ENCODE peak calls at places on chromosomes 12 and 14, in eight cellular contexts. One of them, this sample, is unnamed.

GRCh38 chr14:32203928-32204357 is 874 bp upstream of the RNU6-8 start:
- DNase-seq in neural progenitor cell: peak
- DNase-seq in SK-N-SH: peak
- DNase-seq in HCT116: no peak
- DNase-seq in GM23248: no peak
- DNase-seq in MM.1S: no peak
- DNase-seq in OCI-LY7: no peak
- DNase-seq in PC-3: peak
- DNase-seq in this sample: no peak

GRCh38 chr14:105211758-105212089 is 30.6 kb upstream of the NUDT14 start:
- DNase-seq in neural progenitor cell: no peak
- DNase-seq in SK-N-SH: no peak
- DNase-seq in MM.1S: no peak
- DNase-seq in OCI-LY7: no peak
- DNase-seq in PC-3: no peak
- DNase-seq in GM23248: no peak
- DNase-seq in HCT116: no peak
- DNase-seq in this sample: no peak

GRCh38 chr12:116595186-116595585 is 36.0 kb downstream of the MAP1LC3B2 start:
- DNase-seq in HCT116: no peak
- DNase-seq in PC-3: no peak
- DNase-seq in SK-N-SH: no peak
- DNase-seq in GM23248: peak
- DNase-seq in OCI-LY7: no peak
- DNase-seq in MM.1S: no peak
- DNase-seq in neural progenitor cell: no peak
- DNase-seq in this sample: no peak

GRCh38 chr12:27463826-27464554 is 17.5 kb downstream of the SMCO2 start:
- DNase-seq in PC-3: no peak
- DNase-seq in OCI-LY7: no peak
- DNase-seq in HCT116: no peak
- DNase-seq in GM23248: peak
- DNase-seq in neural progenitor cell: no peak
- DNase-seq in SK-N-SH: no peak
- DNase-seq in MM.1S: no peak
- DNase-seq in this sample: no peak

GRCh38 chr12:120583478-120584030 is 2.4 kb upstream of the POP5 start:
- DNase-seq in HCT116: peak
- DNase-seq in SK-N-SH: peak
- DNase-seq in MM.1S: peak
- DNase-seq in PC-3: peak
- DNase-seq in GM23248: peak
- DNase-seq in OCI-LY7: peak
- DNase-seq in neural progenitor cell: peak
- DNase-seq in this sample: peak

GRCh38 chr14:40870252-40870651 is 736.4 kb upstream of the LRFN5 start:
- DNase-seq in SK-N-SH: no peak
- DNase-seq in MM.1S: no peak
- DNase-seq in PC-3: peak
- DNase-seq in HCT116: no peak
- DNase-seq in GM23248: no peak
- DNase-seq in OCI-LY7: no peak
- DNase-seq in neural progenitor cell: no peak
- DNase-seq in this sample: no peak

GRCh38 chr12:131418884-131419283 is 292.0 kb upstream of the SFSWAP start:
- DNase-seq in SK-N-SH: no peak
- DNase-seq in neural progenitor cell: no peak
- DNase-seq in PC-3: no peak
- DNase-seq in GM23248: no peak
- DNase-seq in HCT116: no peak
- DNase-seq in OCI-LY7: no peak
- DNase-seq in MM.1S: no peak
- DNase-seq in this sample: no peak

GRCh38 chr14:60734465-60735242 is at the start of gene MNAT1:
- DNase-seq in HCT116: peak
- DNase-seq in PC-3: peak
- DNase-seq in neural progenitor cell: peak
- DNase-seq in GM23248: peak
- DNase-seq in OCI-LY7: peak
- DNase-seq in MM.1S: peak
- DNase-seq in SK-N-SH: peak
- DNase-seq in this sample: peak

DNA sequence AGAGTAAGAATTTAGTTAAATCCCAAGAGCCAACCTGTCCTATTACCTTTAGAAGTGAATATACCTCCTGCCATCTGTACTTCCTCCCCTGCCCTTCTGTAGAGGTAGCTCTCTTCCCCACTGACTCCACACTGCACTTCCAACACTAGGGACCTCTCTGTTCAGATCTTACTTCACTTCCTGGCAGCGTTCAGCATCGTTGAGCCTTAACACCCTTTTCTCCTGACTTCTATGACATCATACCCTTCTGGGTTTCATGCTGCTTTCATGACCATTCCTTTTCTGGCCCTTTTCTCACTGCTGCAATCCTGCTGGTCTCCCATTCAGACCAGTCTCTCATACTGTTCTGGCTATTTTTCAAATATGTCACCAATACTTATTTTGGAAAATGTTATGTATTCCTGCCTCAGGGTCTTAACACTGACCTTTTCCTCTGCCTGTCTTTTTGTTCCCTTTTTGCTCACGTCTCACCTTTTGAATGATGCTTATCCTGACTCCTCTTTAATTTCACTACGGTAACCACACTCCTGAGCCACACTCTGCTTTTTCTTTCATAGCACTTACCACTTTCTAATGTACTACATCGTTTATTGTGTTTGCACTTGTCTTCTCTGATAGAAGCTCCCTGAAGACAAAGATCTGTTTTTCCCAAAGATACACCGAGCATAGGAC is 67.6 kb downstream of the PLEKHA5 start:
- DNase-seq in HCT116: no peak
- DNase-seq in MM.1S: no peak
- DNase-seq in OCI-LY7: no peak
- DNase-seq in neural progenitor cell: no peak
- DNase-seq in SK-N-SH: no peak
- DNase-seq in GM23248: no peak
- DNase-seq in PC-3: no peak
- DNase-seq in this sample: no peak
- TF ChIP-seq EZH2phosphoT487 in HCT116: no peak
- TF ChIP-seq EZH2phosphoT487 in MM.1S: no peak
- TF ChIP-seq EZH2phosphoT487 in OCI-LY7: no peak
- TF ChIP-seq EZH2phosphoT487 in neural progenitor cell: no peak
- TF ChIP-seq EZH2phosphoT487 in SK-N-SH: no peak
- TF ChIP-seq EZH2phosphoT487 in GM23248: no peak
- TF ChIP-seq EZH2phosphoT487 in PC-3: no peak
- TF ChIP-seq EZH2phosphoT487 in this sample: no peak

GRCh38 chr14:84482256-84483071 is 1047.5 kb upstream of the FLRT2 start:
- DNase-seq in neural progenitor cell: peak
- DNase-seq in SK-N-SH: no peak
- DNase-seq in OCI-LY7: no peak
- DNase-seq in PC-3: peak
- DNase-seq in MM.1S: no peak
- DNase-seq in GM23248: peak
- DNase-seq in HCT116: no peak
- DNase-seq in this sample: no peak
- TF ChIP-seq EZH2phosphoT487 in neural progenitor cell: no peak
- TF ChIP-seq EZH2phosphoT487 in SK-N-SH: no peak
- TF ChIP-seq EZH2phosphoT487 in OCI-LY7: no peak
- TF ChIP-seq EZH2phosphoT487 in PC-3: no peak
- TF ChIP-seq EZH2phosphoT487 in MM.1S: no peak
- TF ChIP-seq EZH2phosphoT487 in GM23248: no peak
- TF ChIP-seq EZH2phosphoT487 in HCT116: no peak
- TF ChIP-seq EZH2phosphoT487 in this sample: no peak

DNA sequence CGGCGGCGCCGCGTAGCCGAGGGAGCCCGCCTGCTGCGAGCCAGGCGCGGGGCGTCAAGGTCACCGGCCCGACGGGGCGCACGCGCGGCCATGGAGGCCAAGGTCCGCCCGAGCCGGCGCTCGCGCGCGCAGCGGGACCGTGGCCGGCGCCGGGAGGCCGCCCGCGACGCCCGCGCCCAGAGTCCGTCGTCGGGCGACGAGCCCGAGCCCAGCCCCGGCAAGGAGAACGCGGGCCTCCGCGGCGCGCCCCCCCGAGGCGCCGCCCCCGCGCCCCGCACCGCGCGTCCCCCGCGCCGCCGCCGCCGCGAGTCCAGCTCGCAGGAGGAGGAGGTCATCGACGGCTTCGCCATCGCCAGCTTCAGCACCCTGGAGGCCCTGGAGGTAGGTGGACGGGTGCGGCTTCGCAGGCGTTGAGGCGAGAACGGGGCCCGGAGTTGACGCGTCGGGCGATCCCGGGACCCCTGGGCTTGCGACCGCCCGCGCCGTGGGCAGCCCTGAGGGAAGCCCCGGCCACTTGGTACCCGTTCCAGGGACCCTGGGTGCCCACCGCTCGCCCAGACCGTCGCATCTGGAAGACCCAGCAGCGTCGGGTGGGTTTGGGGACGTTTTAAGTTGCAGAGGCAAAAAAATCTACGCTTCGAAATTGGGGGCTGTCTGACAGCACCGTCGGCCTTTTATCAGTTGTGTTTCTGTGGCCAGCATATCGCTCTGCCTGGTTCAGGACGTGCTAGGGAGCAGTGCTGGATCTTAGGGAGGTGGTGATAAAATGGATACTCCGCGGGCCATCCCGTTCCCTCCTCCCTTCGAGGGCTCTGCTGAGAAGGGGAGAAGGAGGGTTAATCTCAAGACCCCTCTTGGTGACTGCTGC is 764 bp downstream of the FBRSL1 start:
- DNase-seq in GM23248: peak
- DNase-seq in HCT116: no peak
- DNase-seq in SK-N-SH: peak
- DNase-seq in neural progenitor cell: peak
- DNase-seq in OCI-LY7: peak
- DNase-seq in MM.1S: no peak
- DNase-seq in PC-3: no peak
- DNase-seq in this sample: peak
- TF ChIP-seq EZH2phosphoT487 in GM23248: no peak
- TF ChIP-seq EZH2phosphoT487 in HCT116: no peak
- TF ChIP-seq EZH2phosphoT487 in SK-N-SH: no peak
- TF ChIP-seq EZH2phosphoT487 in neural progenitor cell: no peak
- TF ChIP-seq EZH2phosphoT487 in OCI-LY7: no peak
- TF ChIP-seq EZH2phosphoT487 in MM.1S: no peak
- TF ChIP-seq EZH2phosphoT487 in PC-3: no peak
- TF ChIP-seq EZH2phosphoT487 in this sample: no peak

DNA sequence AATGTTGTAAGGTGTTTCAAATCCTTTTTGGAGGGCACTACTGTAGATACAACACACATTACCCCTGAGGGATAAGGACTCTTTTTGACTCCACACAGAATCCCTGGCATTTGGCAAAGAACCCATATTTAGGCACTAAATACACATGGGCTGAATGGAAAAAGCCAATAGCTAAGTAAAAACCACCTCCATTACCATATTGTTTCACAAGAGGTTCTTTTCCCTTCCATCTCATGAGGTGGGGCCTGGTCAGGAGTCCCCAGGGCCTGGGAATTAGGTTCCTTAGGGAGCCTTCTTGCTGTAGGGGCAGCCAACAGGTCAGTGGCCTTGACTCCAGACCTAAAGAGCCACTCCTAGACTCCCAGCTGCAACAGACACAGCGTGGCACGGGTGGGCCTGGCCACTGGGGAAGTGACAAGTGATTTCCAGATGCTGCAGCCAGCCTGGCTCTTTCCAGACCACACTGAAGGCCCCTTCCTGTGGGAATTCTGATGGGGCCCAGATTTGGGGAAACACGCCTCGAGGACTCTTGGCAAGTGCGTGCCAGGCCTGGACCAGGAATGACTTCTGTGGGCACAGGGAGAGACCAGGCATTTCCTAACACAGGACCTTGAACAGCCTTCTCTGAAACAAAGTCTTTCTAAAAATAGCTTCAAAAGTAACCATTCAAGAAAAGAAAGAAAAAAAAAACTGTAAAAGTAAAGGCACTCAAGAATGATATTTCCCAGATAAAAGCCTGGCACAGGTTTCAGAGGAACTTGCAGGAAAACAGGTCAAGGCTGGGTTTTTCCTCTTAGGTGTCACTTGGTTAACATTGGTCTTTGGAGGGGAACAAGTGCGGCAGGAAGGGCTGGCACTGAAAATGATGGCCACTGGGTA is 18.1 kb downstream of the SSH1 start:
- DNase-seq in MM.1S: no peak
- DNase-seq in HCT116: no peak
- DNase-seq in neural progenitor cell: no peak
- DNase-seq in GM23248: peak
- DNase-seq in OCI-LY7: no peak
- DNase-seq in SK-N-SH: peak
- DNase-seq in PC-3: no peak
- DNase-seq in this sample: no peak
- TF ChIP-seq EZH2phosphoT487 in MM.1S: no peak
- TF ChIP-seq EZH2phosphoT487 in HCT116: no peak
- TF ChIP-seq EZH2phosphoT487 in neural progenitor cell: no peak
- TF ChIP-seq EZH2phosphoT487 in GM23248: no peak
- TF ChIP-seq EZH2phosphoT487 in OCI-LY7: no peak
- TF ChIP-seq EZH2phosphoT487 in SK-N-SH: no peak
- TF ChIP-seq EZH2phosphoT487 in PC-3: no peak
- TF ChIP-seq EZH2phosphoT487 in this sample: no peak

DNA sequence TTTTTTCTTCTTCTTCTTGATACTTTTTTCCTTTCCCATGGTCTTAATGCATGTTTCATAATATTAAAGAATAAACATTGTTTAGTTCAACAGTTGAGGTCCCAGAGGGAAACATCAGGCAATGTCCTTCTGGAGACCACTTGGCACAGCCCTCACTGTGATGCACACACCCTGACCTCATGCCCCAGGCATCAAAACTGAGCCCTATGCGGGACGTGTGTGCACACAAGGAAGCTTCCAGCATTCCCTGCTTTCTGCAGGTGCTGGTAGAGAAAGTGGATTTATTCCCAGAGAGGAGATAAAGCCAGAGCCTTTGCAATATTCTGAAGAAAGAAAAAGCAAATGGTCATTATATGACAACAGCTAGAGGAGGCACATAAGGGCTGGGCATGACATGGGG is 16.0 kb upstream of the CMKLR1 start:
- DNase-seq in PC-3: no peak
- DNase-seq in OCI-LY7: no peak
- DNase-seq in HCT116: no peak
- DNase-seq in neural progenitor cell: no peak
- DNase-seq in MM.1S: no peak
- DNase-seq in SK-N-SH: no peak
- DNase-seq in GM23248: no peak
- DNase-seq in this sample: no peak
- TF ChIP-seq EZH2phosphoT487 in PC-3: no peak
- TF ChIP-seq EZH2phosphoT487 in OCI-LY7: no peak
- TF ChIP-seq EZH2phosphoT487 in HCT116: no peak
- TF ChIP-seq EZH2phosphoT487 in neural progenitor cell: no peak
- TF ChIP-seq EZH2phosphoT487 in MM.1S: no peak
- TF ChIP-seq EZH2phosphoT487 in SK-N-SH: no peak
- TF ChIP-seq EZH2phosphoT487 in GM23248: no peak
- TF ChIP-seq EZH2phosphoT487 in this sample: no peak

This sample was measured in hepatocyte.